ENCODE peak calls at places on chromosomes 16 and 17, in nine cellular contexts. T is uterus; J is neural progenitor cell; U is CD8-positive, alpha-beta T cell; B is BE2C; I is neuronal stem cell; O is ovary; R is tibial nerve; P is HCT116. L is an unnamed sample. For H3K4me1, the result is how much of the 10 kb centered on the place peaks cover.

GRCh38 chr16:80947239-80947638 is 59.4 kb downstream of the CMC2 start:
- DNase-seq in O (no peak), J (no peak), I (no peak), T (no peak), B (no peak), R (no peak), U (no peak), P (no peak), L (no peak)

GRCh38 chr16:80670170-80670865 is 129.5 kb downstream of the DYNLRB2 start:
- DNase-seq in P (no peak), I (no peak), T (no peak), B (no peak), O (no peak), R (no peak), U (no peak), J (no peak), L (no peak)

GRCh38 chr17:39730095-39730921 is at the start of gene MIEN1:
- DNase-seq in B (peak), I (peak), R (peak), O (peak), U (peak), P (peak), J (peak), T (peak), L (peak)

GRCh38 chr17:1986783-1987451 is 38.2 kb downstream of the RTN4RL1 start:
- DNase-seq in B (no peak), R (no peak), U (no peak), I (no peak), J (no peak), P (no peak), T (no peak), O (peak), L (no peak)

GRCh38 chr16:89193576-89194293 is 6.6 kb downstream of the SLC22A31 start:
- DNase-seq in I (no peak), J (peak), P (no peak), U (no peak), T (no peak), R (no peak), B (peak), O (peak), L (no peak)

GRCh38 chr17:2982854-2983636 is 80.4 kb downstream of the OR1D5 start:
- DNase-seq in P (no peak), I (no peak), O (peak), R (no peak), B (peak), J (no peak), T (peak), U (no peak), L (peak)

GRCh38 chr16:89607453-89607852 is 6.0 kb upstream of the DPEP1 start:
- DNase-seq in I (no peak), U (no peak), R (no peak), T (no peak), J (no peak), B (no peak), O (no peak), P (no peak), L (no peak)

GRCh38 chr17:27669850-27670249 is 38.9 kb downstream of the LGALS9 start:
- DNase-seq in P (no peak), T (no peak), J (no peak), B (no peak), I (no peak), R (no peak), U (no peak), O (no peak), L (no peak)

GRCh38 chr17:951388-952132 is 28.0 kb downstream of the NXN start:
- DNase-seq in T (peak), J (peak), U (no peak), R (no peak), B (no peak), I (peak), P (no peak), O (no peak), L (no peak)

GRCh38 chr17:50479522-50480141 is 972 bp downstream of the RSAD1 start:
- DNase-seq in B (peak), T (peak), O (peak), U (peak), J (peak), I (peak), P (peak), R (peak), L (peak)

GRCh38 chr16:52557236-52557635 is 10.3 kb upstream of the TOX3 start:
- DNase-seq in T (no peak), P (no peak), O (no peak), U (no peak), J (no peak), I (no peak), B (no peak), R (no peak), L (no peak)

GRCh38 chr16:70689970-70690905 is 4.4 kb upstream of the MTSS2 start:
- DNase-seq in J (no peak), O (no peak), U (no peak), I (no peak), R (no peak), T (no peak), B (no peak), P (no peak), L (no peak)

GRCh38 chr17:35812456-35812855 is 3.2 kb downstream of the TAF15 start:
- DNase-seq in U (no peak), O (no peak), R (no peak), T (no peak), I (no peak), J (no peak), P (no peak), B (no peak), L (no peak)
- H3K4me1 ChIP-seq in U (under half), O (under half), R (under half), T (under half), I (under half), J (under half), P (under half), B (under half), L (half or more)

DNA sequence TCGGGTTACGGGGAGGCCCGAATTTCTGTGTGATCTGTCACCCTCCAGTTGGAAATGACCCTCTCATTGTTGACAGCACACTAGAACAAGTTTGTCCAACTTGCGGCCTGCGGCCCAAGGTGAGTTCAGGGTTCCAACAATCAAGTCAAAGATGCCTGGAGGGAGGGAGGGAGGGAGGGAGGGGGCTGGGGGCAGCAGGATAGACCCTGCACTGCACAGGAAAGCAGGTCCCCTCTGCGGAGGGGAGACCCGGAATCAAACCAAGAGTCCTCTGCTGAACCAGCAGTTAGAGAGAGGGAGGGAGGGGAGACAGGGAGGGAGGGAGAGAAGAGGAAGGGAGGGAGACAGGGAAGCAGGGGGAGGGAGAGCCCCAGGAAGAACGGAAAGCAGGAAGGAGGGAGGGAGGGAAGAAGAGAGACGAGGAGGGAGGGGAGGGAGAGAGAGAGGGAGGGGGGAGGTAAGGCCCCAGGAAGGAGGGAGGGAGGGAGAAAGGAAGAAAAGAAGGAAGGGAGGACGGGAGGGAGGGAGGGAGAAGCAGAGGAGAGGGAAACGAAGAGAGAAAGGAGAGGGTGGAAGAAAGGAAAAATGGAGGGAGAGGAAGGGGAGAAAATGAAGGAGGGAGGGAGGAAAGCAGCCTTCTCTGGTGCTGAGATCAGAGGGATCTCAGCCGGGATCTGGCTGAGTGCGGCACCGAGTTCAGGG is 96.7 kb upstream of the CDH5 start:
- DNase-seq in I (no peak), P (no peak), U (no peak), R (no peak), J (no peak), B (no peak), O (no peak), T (no peak), L (no peak)
- H3K4me1 ChIP-seq in I (under half), P (under half), U (under half), R (under half), J (under half), B (under half), O (under half), T (under half), L (under half)

DNA sequence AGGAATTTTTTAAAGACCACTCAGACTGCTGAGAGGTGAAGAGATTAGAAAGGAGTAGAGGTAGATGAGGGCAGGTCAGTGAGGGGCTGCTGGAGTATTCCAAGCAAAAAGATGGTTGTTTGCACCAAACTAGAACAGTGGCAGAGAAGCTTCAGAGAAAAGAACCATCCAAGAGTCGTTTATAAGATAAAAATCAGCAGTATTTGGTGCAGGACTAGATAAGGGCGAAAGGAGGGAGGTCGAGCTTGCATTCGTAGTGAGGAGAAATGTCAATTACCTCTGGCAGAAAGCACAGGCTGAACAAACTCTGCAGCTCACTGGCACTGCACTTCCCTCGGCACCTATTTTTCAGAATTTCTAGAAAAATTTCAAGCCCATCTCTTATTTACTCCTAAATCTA is 9.6 kb downstream of the TEX2 start:
- DNase-seq in R (no peak), J (no peak), I (no peak), B (no peak), U (no peak), P (no peak), O (no peak), T (no peak), L (no peak)
- H3K4me1 ChIP-seq in R (under half), J (under half), I (under half), B (under half), U (under half), P (under half), O (under half), T (under half), L (under half)

GRCh38 chr16:21599994-21600773 is 807 bp downstream of the METTL9 start:
- DNase-seq in R (no peak), T (no peak), B (no peak), P (no peak), O (no peak), I (no peak), U (no peak), J (peak), L (no peak)
- H3K4me1 ChIP-seq in R (under half), T (under half), B (under half), P (under half), O (under half), I (under half), U (under half), J (under half), L (under half)

GRCh38 chr17:68052810-68053209 is 17.3 kb downstream of the KPNA2 start:
- DNase-seq in J (no peak), P (no peak), T (no peak), O (no peak), U (no peak), B (no peak), R (peak), I (no peak), L (no peak)
- H3K4me1 ChIP-seq in J (under half), P (under half), T (under half), O (under half), U (under half), B (under half), R (under half), I (under half), L (under half)

GRCh38 chr17:37833237-37833859 is 88.5 kb upstream of the HNF1B start:
- DNase-seq in I (no peak), J (no peak), R (no peak), B (no peak), U (no peak), O (no peak), T (no peak), P (no peak), L (no peak)
- H3K4me1 ChIP-seq in I (under half), J (under half), R (under half), B (under half), U (under half), O (under half), T (under half), P (under half), L (under half)

GRCh38 chr17:45077643-45078042 is 16.5 kb downstream of the NMT1 start:
- DNase-seq in U (no peak), I (no peak), P (no peak), B (no peak), R (no peak), J (no peak), T (no peak), O (no peak), L (no peak)
- H3K4me1 ChIP-seq in U (under half), I (under half), P (under half), B (under half), R (under half), J (under half), T (under half), O (under half), L (under half)

GRCh38 chr16:3358884-3359283 is 3.2 kb downstream of the OR2C1 start:
- DNase-seq in T (no peak), O (no peak), B (no peak), I (no peak), J (no peak), U (no peak), R (no peak), P (no peak), L (no peak)

GRCh38 chr16:3356118-3356517 is 429 bp downstream of the OR2C1 start:
- DNase-seq in I (no peak), R (no peak), B (peak), U (no peak), O (no peak), J (no peak), T (no peak), P (no peak), L (no peak)

DNA sequence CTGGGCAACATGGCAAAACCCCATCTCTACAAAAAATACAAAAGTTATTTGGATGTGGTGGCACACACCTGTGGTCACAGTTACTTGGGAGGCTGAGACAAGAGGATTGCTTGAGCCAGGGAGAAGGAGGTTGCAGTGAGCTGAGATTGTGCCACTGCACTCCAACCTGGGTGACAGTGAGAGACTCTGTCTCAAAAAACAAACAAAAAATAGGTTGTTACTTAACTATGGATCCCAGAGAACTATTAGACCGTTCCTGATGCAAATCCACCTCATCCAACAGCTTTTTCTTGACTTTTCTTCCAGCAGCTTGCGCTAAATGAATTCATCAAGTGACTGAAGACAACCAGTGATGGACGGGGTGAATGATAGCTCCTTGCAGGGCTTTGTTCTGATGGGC is at the start of gene OR2C1:
- DNase-seq in B (no peak), O (no peak), U (no peak), T (no peak), R (no peak), I (no peak), J (no peak), P (no peak), L (no peak)
- H3K4me1 ChIP-seq in B (under half), O (under half), U (under half), T (under half), R (under half), I (under half), J (under half), P (under half), L (under half)

GRCh38 chr17:59375858-59376257 is 44.4 kb downstream of the YPEL2 start:
- DNase-seq in I (no peak), P (no peak), R (no peak), B (no peak), U (no peak), J (no peak), O (no peak), T (no peak), L (no peak)
- H3K4me1 ChIP-seq in I (under half), P (under half), R (half or more), B (under half), U (half or more), J (under half), O (under half), T (under half), L (half or more)

L was measured in upper lobe of left lung.